ENCODE peak calls at places on chromosome 14, in nine cellular contexts. One of them, this sample, is unnamed.

GRCh38 chr14:63478437-63478852 is 64.7 kb downstream of the PPP2R5E start:
- DNase-seq in astrocyte: no peak
- DNase-seq in heart right ventricle: no peak
- DNase-seq in WERI-Rb-1: no peak
- DNase-seq in left ventricle myocardium inferior: no peak
- DNase-seq in pancreas: no peak
- DNase-seq in ovary: no peak
- DNase-seq in IMR-90: no peak
- DNase-seq in cardiac fibroblast: no peak
- DNase-seq in this sample: no peak

GRCh38 chr14:55115861-55116245 is 13.2 kb upstream of the LGALS3 start:
- DNase-seq in astrocyte: no peak
- DNase-seq in IMR-90: no peak
- DNase-seq in cardiac fibroblast: no peak
- DNase-seq in left ventricle myocardium inferior: no peak
- DNase-seq in WERI-Rb-1: no peak
- DNase-seq in ovary: no peak
- DNase-seq in pancreas: no peak
- DNase-seq in heart right ventricle: no peak
- DNase-seq in this sample: no peak

GRCh38 chr14:23695220-23695999 is 59.2 kb downstream of the DHRS2 start:
- DNase-seq in cardiac fibroblast: peak; percentile 3
- DNase-seq in WERI-Rb-1: peak; percentile 84
- DNase-seq in ovary: peak; percentile 66
- DNase-seq in astrocyte: no peak
- DNase-seq in heart right ventricle: no peak
- DNase-seq in pancreas: no peak
- DNase-seq in IMR-90: no peak
- DNase-seq in left ventricle myocardium inferior: peak; percentile 25
- DNase-seq in this sample: no peak

GRCh38 chr14:99255621-99256482 is 16.1 kb downstream of the BCL11B start:
- DNase-seq in WERI-Rb-1: no peak
- DNase-seq in ovary: no peak
- DNase-seq in astrocyte: no peak
- DNase-seq in IMR-90: no peak
- DNase-seq in pancreas: no peak
- DNase-seq in heart right ventricle: no peak
- DNase-seq in left ventricle myocardium inferior: no peak
- DNase-seq in cardiac fibroblast: no peak
- DNase-seq in this sample: no peak

GRCh38 chr14:101017806-101018560 is 114.5 kb upstream of the RTL1 start:
- DNase-seq in IMR-90: no peak
- DNase-seq in WERI-Rb-1: no peak
- DNase-seq in cardiac fibroblast: no peak
- DNase-seq in astrocyte: no peak
- DNase-seq in left ventricle myocardium inferior: no peak
- DNase-seq in ovary: no peak
- DNase-seq in heart right ventricle: no peak
- DNase-seq in pancreas: no peak
- DNase-seq in this sample: no peak

GRCh38 chr14:74348241-74348734 is at the start of gene VRTN:
- DNase-seq in WERI-Rb-1: no peak
- DNase-seq in heart right ventricle: no peak
- DNase-seq in IMR-90: no peak
- DNase-seq in cardiac fibroblast: no peak
- DNase-seq in pancreas: no peak
- DNase-seq in left ventricle myocardium inferior: no peak
- DNase-seq in astrocyte: no peak
- DNase-seq in ovary: no peak
- DNase-seq in this sample: no peak

GRCh38 chr14:99155173-99155777 is 116.7 kb downstream of the BCL11B start:
- DNase-seq in heart right ventricle: no peak
- DNase-seq in astrocyte: peak; percentile 3
- DNase-seq in pancreas: no peak
- DNase-seq in cardiac fibroblast: peak; percentile 1
- DNase-seq in WERI-Rb-1: no peak
- DNase-seq in left ventricle myocardium inferior: no peak
- DNase-seq in ovary: no peak
- DNase-seq in IMR-90: no peak
- DNase-seq in this sample: no peak

GRCh38 chr14:61724133-61724532 is 28.8 kb downstream of the HIF1A start:
- DNase-seq in IMR-90: no peak
- DNase-seq in pancreas: no peak
- DNase-seq in cardiac fibroblast: no peak
- DNase-seq in WERI-Rb-1: no peak
- DNase-seq in heart right ventricle: no peak
- DNase-seq in left ventricle myocardium inferior: no peak
- DNase-seq in ovary: no peak
- DNase-seq in astrocyte: no peak
- DNase-seq in this sample: no peak

GRCh38 chr14:24339284-24340151 is at the start of gene RIPK3:
- DNase-seq in cardiac fibroblast: no peak
- DNase-seq in IMR-90: no peak
- DNase-seq in pancreas: peak; percentile 72
- DNase-seq in astrocyte: no peak
- DNase-seq in heart right ventricle: peak; percentile 52
- DNase-seq in WERI-Rb-1: no peak
- DNase-seq in left ventricle myocardium inferior: peak; percentile 47
- DNase-seq in ovary: no peak
- DNase-seq in this sample: no peak

GRCh38 chr14:41549821-41550597 is 56.7 kb upstream of the LRFN5 start:
- DNase-seq in astrocyte: peak; percentile 47
- DNase-seq in cardiac fibroblast: peak; percentile 26
- DNase-seq in pancreas: no peak
- DNase-seq in IMR-90: peak; percentile 62
- DNase-seq in left ventricle myocardium inferior: no peak
- DNase-seq in ovary: no peak
- DNase-seq in heart right ventricle: no peak
- DNase-seq in WERI-Rb-1: no peak
- DNase-seq in this sample: no peak

GRCh38 chr14:75487155-75487671 is 35.1 kb upstream of the BATF start:
- DNase-seq in heart right ventricle: no peak
- DNase-seq in IMR-90: no peak
- DNase-seq in left ventricle myocardium inferior: no peak
- DNase-seq in ovary: no peak
- DNase-seq in cardiac fibroblast: no peak
- DNase-seq in astrocyte: no peak
- DNase-seq in WERI-Rb-1: no peak
- DNase-seq in pancreas: no peak
- DNase-seq in this sample: no peak

GRCh38 chr14:92436115-92436776 is 77.3 kb upstream of the RIN3 start:
- DNase-seq in pancreas: no peak
- DNase-seq in heart right ventricle: no peak
- DNase-seq in ovary: no peak
- DNase-seq in IMR-90: no peak
- DNase-seq in WERI-Rb-1: no peak
- DNase-seq in left ventricle myocardium inferior: no peak
- DNase-seq in astrocyte: no peak
- DNase-seq in cardiac fibroblast: no peak
- DNase-seq in this sample: no peak

GRCh38 chr14:72350215-72350614 is 418.0 kb downstream of the RGS6 start:
- DNase-seq in IMR-90: no peak
- DNase-seq in ovary: no peak
- DNase-seq in cardiac fibroblast: no peak
- DNase-seq in WERI-Rb-1: no peak
- DNase-seq in heart right ventricle: no peak
- DNase-seq in pancreas: no peak
- DNase-seq in left ventricle myocardium inferior: no peak
- DNase-seq in astrocyte: no peak
- DNase-seq in this sample: no peak

GRCh38 chr14:32560213-32560857 is 231.2 kb downstream of the AKAP6 start:
- DNase-seq in cardiac fibroblast: peak; percentile 90
- DNase-seq in ovary: no peak
- DNase-seq in IMR-90: peak; percentile 82
- DNase-seq in astrocyte: peak; percentile 72
- DNase-seq in heart right ventricle: no peak
- DNase-seq in pancreas: no peak
- DNase-seq in left ventricle myocardium inferior: no peak
- DNase-seq in WERI-Rb-1: peak; percentile 61
- DNase-seq in this sample: peak; percentile 87

GRCh38 chr14:105927661-105928060 is 401.3 kb downstream of the TMEM121 start:
- DNase-seq in pancreas: no peak
- DNase-seq in cardiac fibroblast: no peak
- DNase-seq in heart right ventricle: no peak
- DNase-seq in IMR-90: no peak
- DNase-seq in WERI-Rb-1: no peak
- DNase-seq in left ventricle myocardium inferior: no peak
- DNase-seq in astrocyte: no peak
- DNase-seq in ovary: no peak
- DNase-seq in this sample: no peak

GRCh38 chr14:105927094-105927475 is 400.7 kb downstream of the TMEM121 start:
- DNase-seq in cardiac fibroblast: no peak
- DNase-seq in astrocyte: no peak
- DNase-seq in IMR-90: no peak
- DNase-seq in ovary: peak; percentile 8
- DNase-seq in WERI-Rb-1: no peak
- DNase-seq in heart right ventricle: no peak
- DNase-seq in pancreas: no peak
- DNase-seq in left ventricle myocardium inferior: no peak
- DNase-seq in this sample: no peak

GRCh38 chr14:105926415-105927093 is 400.2 kb downstream of the TMEM121 start:
- DNase-seq in left ventricle myocardium inferior: no peak
- DNase-seq in astrocyte: no peak
- DNase-seq in cardiac fibroblast: no peak
- DNase-seq in heart right ventricle: no peak
- DNase-seq in pancreas: no peak
- DNase-seq in ovary: peak; percentile 16
- DNase-seq in WERI-Rb-1: no peak
- DNase-seq in IMR-90: no peak
- DNase-seq in this sample: no peak

GRCh38 chr14:105924951-105925591 is 398.7 kb downstream of the TMEM121 start:
- DNase-seq in astrocyte: no peak
- DNase-seq in heart right ventricle: no peak
- DNase-seq in IMR-90: no peak
- DNase-seq in WERI-Rb-1: no peak
- DNase-seq in ovary: no peak
- DNase-seq in pancreas: no peak
- DNase-seq in left ventricle myocardium inferior: no peak
- DNase-seq in cardiac fibroblast: no peak
- DNase-seq in this sample: no peak

GRCh38 chr14:105925615-105926414 is 399.4 kb downstream of the TMEM121 start:
- DNase-seq in astrocyte: no peak
- DNase-seq in left ventricle myocardium inferior: no peak
- DNase-seq in ovary: peak; percentile 20
- DNase-seq in heart right ventricle: no peak
- DNase-seq in pancreas: no peak
- DNase-seq in WERI-Rb-1: no peak
- DNase-seq in cardiac fibroblast: no peak
- DNase-seq in IMR-90: no peak
- DNase-seq in this sample: no peak
- H3K4me3 ChIP-seq in astrocyte: no peak overlapping the region
- H3K4me3 ChIP-seq in left ventricle myocardium inferior: no peak overlapping the region
- H3K4me3 ChIP-seq in ovary: no peak overlapping the region
- H3K4me3 ChIP-seq in heart right ventricle: no peak overlapping the region
- H3K4me3 ChIP-seq in pancreas: no peak overlapping the region
- H3K4me3 ChIP-seq in WERI-Rb-1: no peak overlapping the region
- H3K4me3 ChIP-seq in cardiac fibroblast: no peak overlapping the region
- H3K4me3 ChIP-seq in IMR-90: no peak overlapping the region
- H3K4me3 ChIP-seq in this sample: no peak overlapping the region

GRCh38 chr14:88554458-88555286 is at the start of gene PTPN21:
- DNase-seq in astrocyte: peak; percentile 47
- DNase-seq in IMR-90: peak; percentile 64
- DNase-seq in heart right ventricle: peak; percentile 84
- DNase-seq in cardiac fibroblast: peak; percentile 79
- DNase-seq in WERI-Rb-1: peak; percentile 61
- DNase-seq in ovary: peak; percentile 90
- DNase-seq in pancreas: peak; percentile 83
- DNase-seq in left ventricle myocardium inferior: peak; percentile 82
- DNase-seq in this sample: peak; percentile 91
- TF ChIP-seq CTCF in astrocyte: no peak
- TF ChIP-seq CTCF in IMR-90: peak; percentile 4
- TF ChIP-seq CTCF in heart right ventricle: no peak
- TF ChIP-seq CTCF in cardiac fibroblast: no peak
- TF ChIP-seq CTCF in WERI-Rb-1: no peak
- TF ChIP-seq CTCF in ovary: no peak
- TF ChIP-seq CTCF in pancreas: no peak
- TF ChIP-seq CTCF in left ventricle myocardium inferior: no peak
- TF ChIP-seq CTCF in this sample: no peak

DNA sequence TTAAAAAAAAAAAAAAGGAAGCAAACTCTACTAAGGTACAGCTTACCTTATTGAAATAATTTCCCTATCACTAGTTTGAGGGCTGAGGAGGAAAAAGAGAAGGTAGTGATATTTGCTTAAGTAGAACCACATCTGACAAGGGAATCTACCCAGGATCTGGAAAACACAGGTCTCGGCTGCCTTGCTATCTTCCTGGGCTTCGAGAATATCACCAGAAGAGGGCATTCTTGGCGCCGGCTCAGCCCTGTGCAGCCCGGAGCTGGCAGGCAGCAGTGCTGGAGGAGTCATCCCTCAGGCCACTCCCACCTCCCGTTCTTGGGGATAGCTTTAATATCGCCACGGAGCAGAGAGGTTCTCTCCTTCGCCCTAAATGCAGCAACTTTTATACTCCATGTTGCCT is 1181.2 kb downstream of the VRK1 start:
- DNase-seq in cardiac fibroblast: peak; percentile 2
- DNase-seq in WERI-Rb-1: peak; percentile 62
- DNase-seq in left ventricle myocardium inferior: peak; percentile 76
- DNase-seq in astrocyte: peak; percentile 61
- DNase-seq in heart right ventricle: peak; percentile 78
- DNase-seq in pancreas: peak; percentile 82
- DNase-seq in ovary: peak; percentile 86
- DNase-seq in IMR-90: no peak
- DNase-seq in this sample: peak; percentile 1
- H3K4me3 ChIP-seq in cardiac fibroblast: no peak overlapping the region
- H3K4me3 ChIP-seq in WERI-Rb-1: no peak overlapping the region
- H3K4me3 ChIP-seq in left ventricle myocardium inferior: peak overlapping the region; percentile 65
- H3K4me3 ChIP-seq in astrocyte: peak overlapping the region; percentile 35
- H3K4me3 ChIP-seq in heart right ventricle: peak overlapping the region; percentile 28
- H3K4me3 ChIP-seq in pancreas: peak overlapping the region; percentile 31
- H3K4me3 ChIP-seq in ovary: peak overlapping the region; percentile 48
- H3K4me3 ChIP-seq in IMR-90: no peak overlapping the region
- H3K4me3 ChIP-seq in this sample: peak overlapping the region; percentile 44

DNA sequence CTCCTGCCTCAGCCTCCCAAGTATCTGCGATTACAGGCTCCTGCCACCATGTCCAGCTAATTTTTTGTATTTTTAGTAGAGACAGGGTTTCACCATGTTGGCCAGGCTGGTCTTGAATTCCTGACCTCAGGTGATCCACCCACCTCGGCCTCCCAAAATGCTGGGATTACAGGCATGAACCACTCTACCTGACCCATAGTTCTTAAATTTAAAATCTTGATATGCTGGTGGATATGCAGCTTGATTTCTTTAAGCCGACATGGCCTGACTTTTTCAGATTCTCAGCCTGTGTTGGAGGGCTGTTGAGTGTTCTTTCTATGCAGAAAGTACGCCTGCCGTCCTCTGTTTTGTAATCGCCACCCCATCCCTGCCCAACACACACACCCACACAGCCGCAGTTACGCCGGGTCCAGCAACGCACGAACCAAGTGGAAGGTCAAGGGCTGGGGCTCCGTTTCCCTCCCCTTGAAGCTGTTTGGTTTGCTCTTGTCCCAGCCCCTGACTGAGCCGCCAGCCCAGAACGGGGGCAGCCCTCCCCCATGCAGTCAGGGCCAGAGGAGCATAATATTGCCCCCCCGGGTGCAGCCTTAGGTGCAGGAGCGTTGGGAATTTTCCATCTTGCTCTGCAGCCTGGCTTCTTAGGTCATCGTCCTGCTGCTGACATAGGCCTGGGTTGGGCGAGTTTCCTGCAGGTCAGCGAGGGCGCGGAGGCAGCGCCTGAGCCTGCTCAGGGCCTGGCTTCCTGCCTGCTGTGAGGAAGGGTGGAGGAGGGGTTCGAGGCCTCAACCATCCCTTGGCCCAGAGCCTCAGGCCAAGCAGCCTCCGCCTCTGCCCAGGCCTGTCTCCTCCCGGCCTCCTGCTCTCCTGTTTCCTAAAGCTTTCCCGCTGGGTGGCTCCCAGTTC is 44.2 kb downstream of the PSMA6 start:
- DNase-seq in left ventricle myocardium inferior: peak; percentile 93
- DNase-seq in cardiac fibroblast: peak; percentile 100
- DNase-seq in WERI-Rb-1: no peak
- DNase-seq in heart right ventricle: peak; percentile 95
- DNase-seq in ovary: peak; percentile 98
- DNase-seq in astrocyte: peak; percentile 34
- DNase-seq in IMR-90: peak; percentile 85
- DNase-seq in pancreas: peak; percentile 87
- DNase-seq in this sample: peak; percentile 80
- TF ChIP-seq CTCF in left ventricle myocardium inferior: no peak
- TF ChIP-seq CTCF in cardiac fibroblast: no peak
- TF ChIP-seq CTCF in WERI-Rb-1: no peak
- TF ChIP-seq CTCF in heart right ventricle: no peak
- TF ChIP-seq CTCF in ovary: no peak
- TF ChIP-seq CTCF in astrocyte: no peak
- TF ChIP-seq CTCF in IMR-90: no peak
- TF ChIP-seq CTCF in pancreas: no peak
- TF ChIP-seq CTCF in this sample: no peak

This sample was measured in foreskin fibroblast.